ENCODE peak calls at places on chromosomes 13 and 19, in nine cellular contexts. P, J, E, W, V, R, B, Q and X are unnamed samples.

GRCh38 chr13:113666951-113667701 is at the start of gene GRK1:
- DNase-seq in W (no peak), E (no peak), J (no peak), Q (no peak), V (no peak), R (no peak), P (no peak), B (no peak), X (no peak)

GRCh38 chr19:54231077-54231931 is 8.5 kb upstream of the LILRB3 start:
- DNase-seq in J (peak; percentile 79), V (peak; percentile 60), Q (peak; percentile 81), E (peak; percentile 99), P (peak; percentile 73), W (peak; percentile 90), R (no peak), B (peak; percentile 41), X (peak; percentile 79)

GRCh38 chr13:66405908-66406802 is 824.0 kb downstream of the PCDH9 start:
- DNase-seq in R (no peak), P (peak; percentile 65), J (no peak), Q (no peak), B (no peak), V (peak; percentile 56), E (no peak), W (no peak), X (no peak)

GRCh38 chr13:52600666-52601065 is 41.6 kb upstream of the HNRNPA1L2 start:
- DNase-seq in B (no peak), P (no peak), W (no peak), E (no peak), V (no peak), R (no peak), Q (no peak), J (no peak), X (no peak)

GRCh38 chr19:16896098-16896912 is 7.5 kb downstream of the F2RL3 start:
- DNase-seq in B (no peak), J (no peak), V (no peak), Q (no peak), W (peak; percentile 24), R (no peak), E (peak; percentile 80), P (no peak), X (no peak)

GRCh38 chr19:40575326-40575725 is 1.3 kb upstream of the SHKBP1 start:
- DNase-seq in P (no peak), E (peak; percentile 50), R (no peak), J (no peak), B (no peak), Q (no peak), W (no peak), V (no peak), X (no peak)

GRCh38 chr19:50331187-50332013 is 2.2 kb upstream of the KCNC3 start:
- DNase-seq in J (no peak), R (no peak), W (no peak), E (peak; percentile 61), B (no peak), V (no peak), P (no peak), Q (no peak), X (no peak)

GRCh38 chr13:36163809-36164308 is 32.7 kb upstream of the DCLK1 start:
- DNase-seq in B (no peak), W (peak; percentile 52), J (no peak), R (peak; percentile 18), V (peak; percentile 25), E (no peak), Q (no peak), P (peak; percentile 87), X (no peak)

GRCh38 chr19:51921949-51922348 is 5.3 kb upstream of the ZNF613 start:
- DNase-seq in J (no peak), P (no peak), V (no peak), B (no peak), Q (no peak), W (no peak), E (no peak), R (no peak), X (no peak)

GRCh38 chr13:97360610-97361009 is 73.4 kb upstream of the RAP2A start:
- DNase-seq in E (no peak), V (no peak), P (no peak), J (no peak), Q (no peak), B (no peak), W (no peak), R (no peak), X (no peak)

GRCh38 chr13:43266953-43267615 is 243.7 kb downstream of the DNAJC15 start:
- DNase-seq in E (no peak), R (no peak), V (no peak), Q (no peak), P (no peak), J (no peak), W (no peak), B (no peak), X (no peak)

GRCh38 chr13:97515643-97516042 is 81.7 kb downstream of the RAP2A start:
- DNase-seq in B (no peak), W (no peak), Q (no peak), J (no peak), R (no peak), P (no peak), E (no peak), V (no peak), X (no peak)

GRCh38 chr19:55075366-55075998 is at the start of gene EPS8L1:
- DNase-seq in W (peak; percentile 64), J (no peak), P (no peak), E (peak; percentile 86), R (no peak), B (no peak), Q (no peak), V (no peak), X (no peak)

DNA sequence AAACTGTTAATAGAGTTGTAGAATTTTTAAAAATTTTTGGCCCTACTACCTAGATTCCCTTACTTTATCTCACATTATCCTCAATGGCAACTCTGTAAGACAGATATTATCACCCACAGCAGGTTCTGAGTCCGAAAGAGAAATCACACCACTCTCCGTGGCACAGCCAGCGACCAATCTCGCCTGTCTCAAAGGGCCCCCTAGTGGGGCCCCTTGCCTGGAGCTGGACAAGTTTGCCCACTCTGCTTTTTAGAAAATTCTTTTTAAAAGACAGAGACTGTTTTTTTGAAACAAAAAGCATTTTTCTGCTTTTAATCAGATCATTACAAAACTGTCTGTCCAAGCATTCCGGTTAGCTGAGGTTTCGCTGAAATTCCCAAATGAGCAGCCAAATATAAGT is 21.7 kb downstream of the PHF11 start:
- DNase-seq in E (no peak), J (no peak), W (no peak), V (no peak), R (no peak), P (no peak), Q (no peak), B (no peak), X (no peak)
- TF ChIP-seq CTCF in E (peak; percentile 25), J (peak; percentile 23), W (no peak), V (peak; percentile 45), R (no peak), P (peak; percentile 38), Q (peak; percentile 12), B (no peak), X (no peak)

GRCh38 chr19:39413903-39414608 is 1.6 kb downstream of the PLEKHG2 start:
- DNase-seq in B (no peak), J (no peak), P (peak; percentile 28), E (peak; percentile 74), Q (no peak), W (no peak), R (no peak), V (no peak), X (no peak)
- TF ChIP-seq CTCF in B (no peak), J (no peak), P (peak; percentile 19), E (peak; percentile 25), Q (no peak), W (no peak), R (no peak), V (peak; percentile 20), X (no peak)

GRCh38 chr19:4362871-4363545 is 19.6 kb downstream of the MPND start:
- DNase-seq in Q (no peak), E (peak; percentile 76), R (no peak), V (no peak), P (no peak), B (no peak), W (no peak), J (no peak), X (no peak)
- TF ChIP-seq CTCF in Q (peak; percentile 47), E (peak; percentile 77), R (no peak), V (no peak), P (peak; percentile 20), B (no peak), W (no peak), J (no peak), X (no peak)

GRCh38 chr19:27676334-27676733 is 1536.6 kb downstream of the UQCRFS1 start:
- DNase-seq in R (no peak), J (no peak), P (no peak), E (no peak), B (no peak), W (no peak), V (no peak), Q (no peak), X (no peak)
- TF ChIP-seq CTCF in R (no peak), J (no peak), P (no peak), E (no peak), B (no peak), W (no peak), V (no peak), Q (no peak), X (no peak)

GRCh38 chr13:91719033-91719432 is 320.6 kb downstream of the GPC5 start:
- DNase-seq in R (no peak), V (no peak), J (no peak), Q (no peak), P (peak; percentile 14), E (no peak), B (no peak), W (no peak), X (no peak)

GRCh38 chr13:91724591-91724990 is 326.2 kb downstream of the GPC5 start:
- DNase-seq in B (no peak), R (no peak), J (no peak), P (no peak), V (no peak), E (no peak), W (no peak), Q (no peak), X (no peak)

GRCh38 chr13:91725646-91726045 is 327.2 kb downstream of the GPC5 start:
- DNase-seq in P (no peak), J (no peak), E (no peak), W (no peak), V (no peak), Q (no peak), B (no peak), R (no peak), X (no peak)

GRCh38 chr13:91721413-91721812 is 323.0 kb downstream of the GPC5 start:
- DNase-seq in R (no peak), E (no peak), V (no peak), B (no peak), P (no peak), W (no peak), J (no peak), Q (no peak), X (no peak)

DNA sequence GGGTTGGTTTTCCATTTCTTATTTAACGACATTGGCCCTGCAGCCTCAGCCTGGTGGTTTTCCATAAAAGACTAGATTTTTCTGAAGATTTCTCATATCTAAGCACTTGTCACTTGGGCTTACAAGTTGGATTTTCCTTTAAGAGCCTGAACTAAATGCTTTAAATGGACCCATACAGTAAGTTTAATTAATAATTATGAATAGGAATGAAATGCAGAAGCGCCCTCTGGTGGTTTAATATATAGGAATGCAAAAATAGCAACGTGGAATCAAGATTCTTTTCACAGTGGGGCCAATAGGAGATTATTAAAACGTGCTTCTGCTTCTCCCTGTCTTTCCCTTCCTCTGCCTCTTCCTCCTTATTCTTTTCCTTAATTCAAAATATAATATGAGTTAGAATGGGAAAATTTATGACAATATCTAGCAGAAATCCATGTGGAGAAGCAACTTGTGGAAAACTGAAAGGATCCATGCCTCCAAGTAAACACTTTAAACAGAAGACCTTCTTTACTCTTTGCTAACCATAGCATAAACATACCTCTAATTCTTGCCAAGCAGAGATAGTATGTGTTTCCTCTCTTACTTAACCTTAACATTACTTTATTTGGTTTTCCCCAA is 324.0 kb downstream of the GPC5 start:
- DNase-seq in J (no peak), Q (no peak), B (no peak), V (peak; percentile 0), W (no peak), P (peak; percentile 18), R (no peak), E (no peak), X (no peak)
- TF ChIP-seq CTCF in J (peak; percentile 81), Q (peak; percentile 3), B (peak; percentile 43), V (no peak), W (peak; percentile 49), P (peak; percentile 58), R (peak; percentile 31), E (no peak), X (no peak)